ENCODE peak calls at places on chromosomes 12 and 14, in nine cellular contexts. A is PC-3; C is stimulated activated CD4-positive, alpha-beta T cell treated with anti-CD3 and anti-CD28 coated beads, Interleukin-1b, Interleukin-23, amount 100 ng/mL, for 24 hours; S is testis; K is HS-27A; U is HTR-8/SVneo; L is stomach; W is activated T-cell treated with anti-CD3 and anti-CD28 coated beads, Interleukin-2, amount 50 U/mL, for 72 hours; X is cerebellum. I is an unnamed sample.

GRCh38 chr14:32345311-32345771 is 16.2 kb downstream of the AKAP6 start:
- DNase-seq in K (no peak), C (no peak), L (no peak), U (no peak), X (no peak), S (no peak), A (peak; percentile 2), W (no peak), I (no peak)

GRCh38 chr12:131923260-131923659 is 5.8 kb upstream of the PUS1 start:
- DNase-seq in S (no peak), W (no peak), L (no peak), X (no peak), A (no peak), K (no peak), U (no peak), C (no peak), I (no peak)

GRCh38 chr14:54516709-54517108 is 7.0 kb downstream of the CGRRF1 start:
- DNase-seq in U (no peak), C (no peak), K (no peak), S (no peak), W (no peak), L (no peak), X (no peak), A (no peak), I (no peak)

GRCh38 chr12:85866929-85867776 is 6.9 kb upstream of the NTS start:
- DNase-seq in A (peak; percentile 72), X (peak; percentile 43), W (peak; percentile 4), K (peak; percentile 40), U (peak; percentile 35), L (no peak), S (peak; percentile 48), C (no peak), I (no peak)

GRCh38 chr12:57611116-57611809 is at the start of gene ARHGEF25:
- DNase-seq in L (peak; percentile 53), U (peak; percentile 81), K (no peak), C (no peak), A (peak; percentile 35), S (peak; percentile 69), X (peak; percentile 93), W (peak; percentile 58), I (peak; percentile 32)

GRCh38 chr14:87745507-87746118 is 247.4 kb downstream of the GALC start:
- DNase-seq in C (no peak), U (no peak), L (no peak), X (no peak), W (peak; percentile 6), S (peak; percentile 58), A (peak; percentile 39), K (no peak), I (no peak)

GRCh38 chr14:100017578-100017977 is 47.6 kb upstream of the EVL start:
- DNase-seq in L (no peak), X (no peak), A (no peak), S (no peak), K (no peak), W (no peak), C (no peak), U (no peak), I (no peak)

GRCh38 chr12:82473111-82473754 is 114.9 kb downstream of the METTL25 start:
- DNase-seq in U (no peak), L (no peak), S (no peak), K (no peak), A (no peak), C (no peak), W (no peak), X (no peak), I (no peak)

GRCh38 chr12:88242161-88242925 is 100.2 kb downstream of the TMTC3 start:
- DNase-seq in W (peak; percentile 57), L (no peak), C (no peak), K (peak; percentile 82), S (no peak), U (peak; percentile 39), X (no peak), A (peak; percentile 98), I (peak; percentile 63)

GRCh38 chr12:29709641-29710040 is 74.1 kb downstream of the TMTC1 start:
- DNase-seq in U (no peak), L (no peak), C (no peak), A (no peak), S (no peak), W (no peak), K (no peak), X (no peak), I (no peak)

GRCh38 chr12:32609966-32610365 is 69.1 kb upstream of the DNM1L start:
- DNase-seq in W (no peak), U (no peak), K (no peak), A (no peak), S (no peak), L (no peak), C (no peak), X (no peak), I (no peak)

GRCh38 chr12:106436183-106436582 is 78.6 kb downstream of the POLR3B start:
- DNase-seq in X (no peak), S (no peak), A (no peak), L (no peak), U (no peak), W (no peak), C (no peak), K (no peak), I (no peak)

GRCh38 chr12:85740190-85740589 is 96.0 kb downstream of the RASSF9 start:
- DNase-seq in C (no peak), K (no peak), S (no peak), W (no peak), X (no peak), L (no peak), U (no peak), A (no peak), I (no peak)

GRCh38 chr14:102481791-102482238 is 27.8 kb downstream of the ANKRD9 start:
- DNase-seq in K (no peak), L (no peak), C (no peak), S (no peak), U (peak; percentile 30), X (no peak), A (peak; percentile 86), W (no peak), I (no peak)

GRCh38 chr12:132178801-132179401 is 34.6 kb downstream of the NOC4L start:
- DNase-seq in C (no peak), U (no peak), S (no peak), L (no peak), W (peak; percentile 39), K (no peak), A (peak; percentile 81), X (no peak), I (peak; percentile 45)

GRCh38 chr12:100793182-100793581 is 1.4 kb upstream of the ANO4 start:
- DNase-seq in C (no peak), W (no peak), L (no peak), U (no peak), S (no peak), A (peak; percentile 15), X (no peak), K (no peak), I (no peak)

GRCh38 chr14:51704465-51705050 is 52.8 kb downstream of the FRMD6 start:
- DNase-seq in K (no peak), U (no peak), L (no peak), W (no peak), A (no peak), C (no peak), S (no peak), X (peak; percentile 58), I (no peak)

GRCh38 chr12:30822385-30823139 is 67.8 kb upstream of the CAPRIN2 start:
- DNase-seq in L (peak; percentile 79), U (no peak), A (no peak), X (peak; percentile 11), W (peak; percentile 38), K (no peak), C (no peak), S (peak; percentile 70), I (peak; percentile 10)

GRCh38 chr12:132517013-132517739 is 27.2 kb downstream of the FBRSL1 start:
- DNase-seq in S (no peak), L (no peak), W (no peak), K (no peak), C (no peak), A (no peak), X (no peak), U (no peak), I (no peak)

GRCh38 chr14:91270188-91270587 is 25.7 kb upstream of the GPR68 start:
- DNase-seq in S (no peak), X (no peak), C (no peak), L (no peak), U (no peak), A (no peak), W (no peak), K (no peak), I (no peak)

GRCh38 chr12:71662861-71663560 is 637 bp downstream of the ZFC3H1 start:
- DNase-seq in C (peak; percentile 65), X (peak; percentile 15), K (peak; percentile 34), A (peak; percentile 57), S (peak; percentile 69), W (peak; percentile 73), L (peak; percentile 62), U (peak; percentile 23), I (peak; percentile 74)

GRCh38 chr12:28939427-28939826 is 209.7 kb upstream of the FAR2 start:
- DNase-seq in K (no peak), U (no peak), X (no peak), A (no peak), S (no peak), C (no peak), W (no peak), L (no peak), I (no peak)

GRCh38 chr14:64454671-64455070 is 10.6 kb upstream of the AKAP5 start:
- DNase-seq in S (no peak), L (no peak), K (no peak), A (no peak), C (no peak), X (no peak), U (no peak), W (no peak), I (no peak)

I was measured in T-helper 2 cell treated with Interferon-gamma antibody and Interleukin-4, amounts not matched to agents 5 μg/mL and 100 μg/mL, for 36 hours.